ENCODE peak calls at places on chromosomes 6 and 20, in ten cellular contexts. M is WTC11, P is nephron progenitor cell, F is neural crest cell, K is psoas muscle, X is epithelial cell of esophagus, S is heart left ventricle, G is RWPE1, H is mammary epithelial cell, D is HL-60. L is an unnamed sample.

GRCh38 chr6:110233769-110234374 is 53.6 kb downstream of the CDC40 start:
- DNase-seq in M (no peak), P (no peak), F (no peak), K (no peak), X (no peak), S (no peak), G (no peak), H (no peak), D (no peak), L (no peak)

GRCh38 chr6:56758553-56758952 is 115.9 kb upstream of the DST start:
- DNase-seq in M (no peak), P (no peak), F (no peak), K (no peak), X (no peak), S (no peak), G (no peak), H (no peak), D (no peak), L (no peak)

GRCh38 chr6:46437671-46438221 is 53.5 kb downstream of the RCAN2 start:
- DNase-seq in M (no peak), P (no peak), F (no peak), K (no peak), X (no peak), S (no peak), G (no peak), H (no peak), D (no peak), L (no peak)

GRCh38 chr20:59645761-59646171 is 41.4 kb downstream of the PHACTR3 start:
- DNase-seq in M (no peak), P (no peak), F (no peak), K (no peak), X (no peak), S (no peak), G (no peak), H (no peak), D (no peak), L (no peak)

GRCh38 chr20:47141941-47142781 is 214.3 kb downstream of the ZMYND8 start:
- DNase-seq in M (no peak), P (no peak), F (no peak), K (no peak), X (no peak), S (no peak), G (peak; percentile 61), H (peak; percentile 11), D (no peak), L (no peak)

GRCh38 chr20:3798908-3799248 is 2.8 kb downstream of the CDC25B start:
- DNase-seq in M (no peak), P (no peak), F (no peak), K (no peak), X (no peak), S (no peak), G (no peak), H (no peak), D (no peak), L (no peak)

GRCh38 chr6:168186438-168186837 is 107.4 kb upstream of the FRMD1 start:
- DNase-seq in M (no peak), P (no peak), F (no peak), K (no peak), X (no peak), S (peak; percentile 41), G (no peak), H (no peak), D (no peak), L (no peak)

GRCh38 chr6:92770540-92770939 is 648.8 kb downstream of the EPHA7 start:
- DNase-seq in M (no peak), P (no peak), F (no peak), K (no peak), X (no peak), S (no peak), G (no peak), H (no peak), D (no peak), L (no peak)

GRCh38 chr20:58636983-58637421 is 14.1 kb upstream of the STX16 start:
- DNase-seq in M (no peak), P (no peak), F (no peak), K (no peak), X (peak; percentile 38), S (no peak), G (no peak), H (no peak), D (no peak), L (no peak)
- TF ChIP-seq CTCF in M (no peak), P (peak; percentile 7), F (peak; percentile 50), K (no peak), X (peak; percentile 34), S (no peak), G (no peak), H (peak; percentile 18), D (no peak), L (no peak)

GRCh38 chr6:118652051-118652699 is 784 bp upstream of the CEP85L start:
- DNase-seq in M (peak; percentile 31), P (no peak), F (no peak), K (no peak), X (no peak), S (no peak), G (no peak), H (no peak), D (no peak), L (no peak)

GRCh38 chr6:118650500-118651281 is 700 bp downstream of the CEP85L start:
- DNase-seq in M (peak; percentile 59), P (peak; percentile 65), F (peak; percentile 37), K (peak; percentile 55), X (peak; percentile 49), S (peak; percentile 79), G (peak; percentile 31), H (peak; percentile 48), D (no peak), L (peak; percentile 64)

GRCh38 chr6:118648866-118649554 is 2.4 kb downstream of the CEP85L start:
- DNase-seq in M (no peak), P (no peak), F (no peak), K (no peak), X (no peak), S (no peak), G (no peak), H (no peak), D (no peak), L (no peak)

GRCh38 chr6:118649918-118650499 is 1.4 kb downstream of the CEP85L start:
- DNase-seq in M (no peak), P (no peak), F (no peak), K (no peak), X (no peak), S (no peak), G (no peak), H (no peak), D (no peak), L (no peak)

DNA sequence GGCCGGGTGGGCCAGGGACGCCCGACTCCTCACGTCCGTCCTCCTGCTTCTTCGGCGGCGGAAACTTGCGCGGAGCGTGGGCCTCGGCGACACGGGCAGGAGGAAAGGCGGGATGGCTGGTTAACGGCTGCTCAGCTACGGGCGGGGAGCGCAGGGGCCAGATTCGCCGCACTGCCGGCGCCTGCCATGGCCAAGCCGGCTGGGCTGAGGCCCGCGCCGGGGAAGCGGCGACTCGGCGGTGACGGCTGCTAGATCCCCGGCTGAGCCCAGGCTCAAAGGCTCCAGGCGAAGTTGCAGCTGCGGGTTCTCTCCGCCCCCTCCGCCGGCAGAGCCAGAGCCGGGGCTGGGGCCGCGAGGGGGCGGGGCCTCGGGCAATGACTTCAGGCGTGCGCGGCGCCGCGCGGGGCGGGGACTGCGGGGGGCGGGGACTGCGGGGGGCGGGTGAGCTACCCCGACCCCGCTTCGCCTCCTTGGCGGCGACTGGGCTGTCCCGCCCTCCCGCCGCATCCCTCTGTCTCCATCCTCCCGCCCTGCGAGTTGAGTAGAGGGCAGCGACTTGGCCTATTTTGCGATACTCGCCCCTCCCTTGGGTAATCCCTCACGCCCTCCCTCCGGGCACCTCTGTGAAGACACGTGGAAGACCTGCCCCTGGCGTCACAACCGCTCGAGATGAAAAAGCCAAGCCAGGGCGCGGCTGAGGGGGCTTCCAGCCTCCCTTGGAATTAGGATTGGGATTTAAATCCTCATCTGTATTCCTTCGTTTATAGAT is at the start of gene CEP85L:
- DNase-seq in M (peak; percentile 92), P (peak; percentile 93), F (peak; percentile 83), K (peak; percentile 94), X (peak; percentile 92), S (peak; percentile 96), G (peak; percentile 85), H (peak; percentile 88), D (peak; percentile 71), L (peak; percentile 94)
- TF ChIP-seq CTCF in M (no peak), P (no peak), F (no peak), K (no peak), X (no peak), S (no peak), G (no peak), H (no peak), D (no peak), L (no peak)

DNA sequence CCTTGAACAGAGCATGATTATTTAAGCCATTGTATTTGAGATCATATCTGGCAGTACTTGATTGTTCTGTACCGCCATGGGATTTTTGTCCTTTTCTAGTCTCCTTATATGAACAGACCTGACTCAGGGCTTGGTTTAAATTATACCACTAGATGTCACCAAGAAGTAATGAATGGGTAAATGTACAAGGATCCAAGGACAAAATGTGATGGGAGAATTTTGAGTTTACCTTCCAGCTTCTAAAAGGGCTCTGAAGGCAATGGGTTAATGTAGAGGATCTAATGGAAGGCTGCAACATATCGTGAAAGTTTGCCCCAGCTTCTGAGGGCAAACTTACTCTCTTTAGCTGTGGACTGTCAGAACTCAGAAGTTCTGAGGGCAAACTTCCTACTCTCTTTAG is 12.0 kb downstream of the RNF8 start:
- DNase-seq in M (no peak), P (no peak), F (no peak), K (no peak), X (peak; percentile 22), S (no peak), G (peak; percentile 4), H (no peak), D (no peak), L (no peak)
- TF ChIP-seq CTCF in M (no peak), P (no peak), F (no peak), K (peak; percentile 13), X (peak; percentile 9), S (peak; percentile 34), G (peak; percentile 27), H (peak; percentile 2), D (no peak), L (peak; percentile 34)

GRCh38 chr20:62895539-62895938 is 30.8 kb downstream of the DIDO1 start:
- DNase-seq in M (no peak), P (no peak), F (no peak), K (no peak), X (no peak), S (no peak), G (no peak), H (no peak), D (no peak), L (no peak)

GRCh38 chr20:62896526-62896925 is 29.8 kb downstream of the DIDO1 start:
- DNase-seq in M (no peak), P (no peak), F (no peak), K (no peak), X (no peak), S (no peak), G (no peak), H (no peak), D (no peak), L (no peak)

GRCh38 chr20:62892348-62893304 is 31.0 kb upstream of the TCFL5 start:
- DNase-seq in M (no peak), P (no peak), F (no peak), K (no peak), X (no peak), S (no peak), G (no peak), H (no peak), D (no peak), L (no peak)

GRCh38 chr20:62893700-62894099 is 32.1 kb upstream of the TCFL5 start:
- DNase-seq in M (no peak), P (no peak), F (no peak), K (no peak), X (no peak), S (no peak), G (no peak), H (no peak), D (no peak), L (no peak)

DNA sequence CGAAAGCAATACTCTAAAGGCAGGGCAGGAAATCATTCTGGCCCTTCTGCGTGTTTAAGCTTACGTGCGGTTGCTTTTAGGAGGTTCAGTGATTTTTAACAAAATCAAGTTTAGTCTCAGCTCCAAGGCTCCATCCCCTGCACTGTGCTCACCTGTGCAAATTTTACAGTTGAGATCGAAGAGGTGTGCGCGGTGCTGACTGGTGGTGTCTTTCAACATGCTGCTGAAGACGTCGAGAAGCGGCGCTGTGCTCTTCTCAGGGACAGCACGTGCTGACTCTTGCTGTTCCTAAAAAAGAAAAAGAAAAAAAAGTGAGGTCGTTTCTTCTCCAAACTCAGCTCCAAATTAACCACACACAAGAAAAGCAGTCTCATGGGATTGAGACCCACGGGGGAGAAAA is 32.0 kb downstream of the DIDO1 start:
- DNase-seq in M (no peak), P (no peak), F (no peak), K (no peak), X (no peak), S (no peak), G (no peak), H (no peak), D (no peak), L (no peak)
- TF ChIP-seq CTCF in M (no peak), P (no peak), F (no peak), K (no peak), X (no peak), S (no peak), G (no peak), H (no peak), D (no peak), L (no peak)